ENCODE peak calls at places on chromosomes 6 and 20, in seven cellular contexts. D, K, C, A, F, X and E are unnamed samples.

GRCh38 chr6:43243649-43244321 is 504 bp downstream of the TTBK1 start:
- DNase-seq in A (no peak), X (no peak), C (no peak), K (peak), D (no peak), F (no peak), E (no peak)

GRCh38 chr20:64176548-64177419 is 12.5 kb downstream of the MYT1 start:
- DNase-seq in D (no peak), F (no peak), X (no peak), A (no peak), K (no peak), C (peak), E (no peak)

GRCh38 chr6:44456070-44456965 is 68.8 kb downstream of the CDC5L start:
- DNase-seq in D (no peak), F (peak), A (no peak), K (peak), C (no peak), X (peak), E (peak)

GRCh38 chr20:50855498-50856474 is 60.9 kb downstream of the BCAS4 start:
- DNase-seq in K (peak), X (no peak), A (no peak), C (no peak), F (peak), D (no peak), E (no peak)

GRCh38 chr20:13758884-13759283 is 25.8 kb downstream of the ESF1 start:
- DNase-seq in C (no peak), X (no peak), D (no peak), A (no peak), K (no peak), F (no peak), E (no peak)

GRCh38 chr20:36399147-36399968 is 93.2 kb downstream of the DLGAP4 start:
- DNase-seq in A (no peak), X (no peak), K (peak), D (peak), F (peak), C (peak), E (peak)

GRCh38 chr20:19993937-19994667 is 23.1 kb upstream of the NAA20 start:
- DNase-seq in X (no peak), F (peak), D (no peak), K (no peak), A (no peak), C (no peak), E (no peak)

GRCh38 chr6:71299541-71300470 is 11.2 kb downstream of the OGFRL1 start:
- DNase-seq in C (no peak), K (no peak), F (no peak), D (no peak), A (no peak), X (no peak), E (no peak)

GRCh38 chr6:13461805-13462204 is 25.6 kb downstream of the GFOD1 start:
- DNase-seq in X (no peak), D (no peak), F (no peak), C (no peak), K (no peak), A (no peak), E (no peak)

GRCh38 chr6:155481215-155481614 is 25.6 kb upstream of the NOX3 start:
- DNase-seq in F (peak), A (no peak), X (no peak), C (no peak), D (no peak), K (no peak), E (no peak)

GRCh38 chr6:169019727-169020491 is 233.7 kb downstream of the THBS2 start:
- DNase-seq in C (no peak), D (no peak), K (peak), F (no peak), X (no peak), A (no peak), E (no peak)